ENCODE peak calls at places on chromosomes 6 and 20, in seven cellular contexts. I is heart right ventricle, O is PC-9, Z is cardiac fibroblast, L is A549, T is AG10803, R is cardiac muscle cell. E is an unnamed sample.

GRCh38 chr6:126764104-126764503 is 354.4 kb upstream of the RSPO3 start:
- DNase-seq in I (no peak), O (no peak), Z (no peak), L (no peak), T (no peak), R (no peak), E (no peak)

GRCh38 chr6:56842602-56843475 is 112.1 kb upstream of the BEND6 start:
- DNase-seq in I (peak), O (peak), Z (peak), L (no peak), T (peak), R (peak), E (peak)

GRCh38 chr6:39102024-39102820 is 12.8 kb downstream of the SAYSD1 start:
- DNase-seq in I (no peak), O (no peak), Z (peak), L (no peak), T (peak), R (peak), E (no peak)

GRCh38 chr6:25449774-25450173 is 170.6 kb downstream of the CARMIL1 start:
- DNase-seq in I (no peak), O (no peak), Z (no peak), L (no peak), T (no peak), R (peak), E (no peak)

GRCh38 chr6:12331951-12332749 is 42.0 kb downstream of the EDN1 start:
- DNase-seq in I (no peak), O (no peak), Z (peak), L (peak), T (peak), R (no peak), E (peak)

GRCh38 chr20:36854343-36855240 is 21.3 kb upstream of the TLDC2 start:
- DNase-seq in I (peak), O (no peak), Z (no peak), L (no peak), T (no peak), R (no peak), E (peak)

GRCh38 chr6:157292202-157292601 is 31.1 kb downstream of the TMEM242 start:
- DNase-seq in I (no peak), O (no peak), Z (no peak), L (no peak), T (no peak), R (no peak), E (no peak)

GRCh38 chr6:28135393-28135792 is 6.3 kb upstream of the ZKSCAN8 start:
- DNase-seq in I (no peak), O (no peak), Z (no peak), L (no peak), T (no peak), R (no peak), E (no peak)

GRCh38 chr6:19137419-19138035 is 699.6 kb upstream of the ID4 start:
- DNase-seq in I (no peak), O (no peak), Z (no peak), L (no peak), T (no peak), R (no peak), E (no peak)

GRCh38 chr6:104596091-104596490 is 263.6 kb downstream of the HACE1 start:
- DNase-seq in I (no peak), O (no peak), Z (no peak), L (no peak), T (no peak), R (no peak), E (no peak)

GRCh38 chr20:52242237-52243230 is 51.0 kb upstream of the ZFP64 start:
- DNase-seq in I (no peak), O (no peak), Z (peak), L (peak), T (peak), R (peak), E (no peak)

GRCh38 chr20:5024103-5024502 is 22.8 kb upstream of the SLC23A2 start:
- DNase-seq in I (no peak), O (no peak), Z (peak), L (no peak), T (no peak), R (no peak), E (no peak)

GRCh38 chr6:25900843-25901242 is 26.8 kb upstream of the SLC17A3 start:
- DNase-seq in I (no peak), O (no peak), Z (no peak), L (no peak), T (no peak), R (no peak), E (no peak)

GRCh38 chr20:63025534-63026331 is 19.0 kb upstream of the BHLHE23 start:
- DNase-seq in I (no peak), O (no peak), Z (peak), L (no peak), T (peak), R (no peak), E (no peak)

GRCh38 chr6:55726144-55726543 is 147.2 kb upstream of the HMGCLL1 start:
- DNase-seq in I (no peak), O (peak), Z (no peak), L (no peak), T (no peak), R (no peak), E (no peak)

GRCh38 chr20:43982016-43982415 is 67.4 kb downstream of the TOX2 start:
- DNase-seq in I (no peak), O (no peak), Z (no peak), L (no peak), T (no peak), R (no peak), E (no peak)

GRCh38 chr6:138410972-138411667 is 7.1 kb downstream of the HEBP2 start:
- DNase-seq in I (no peak), O (peak), Z (peak), L (no peak), T (no peak), R (no peak), E (no peak)

GRCh38 chr6:167840160-167840525 is 13.4 kb downstream of the AFDN start:
- DNase-seq in I (no peak), O (no peak), Z (no peak), L (no peak), T (no peak), R (no peak), E (no peak)

GRCh38 chr6:166780284-166780683 is 153.2 kb upstream of the RPS6KA2 start:
- DNase-seq in I (no peak), O (no peak), Z (no peak), L (no peak), T (no peak), R (no peak), E (no peak)

GRCh38 chr6:50891290-50891689 is 72.6 kb downstream of the TFAP2B start:
- DNase-seq in I (no peak), O (no peak), Z (no peak), L (no peak), T (no peak), R (no peak), E (no peak)

GRCh38 chr6:13615802-13616140 is 636 bp downstream of the NOL7 start:
- DNase-seq in I (peak), O (peak), Z (no peak), L (peak), T (peak), R (peak), E (peak)

GRCh38 chr20:19986419-19986818 is 30.7 kb upstream of the NAA20 start:
- DNase-seq in I (no peak), O (no peak), Z (peak), L (peak), T (peak), R (no peak), E (no peak)

GRCh38 chr6:138289739-138290138 is 71.4 kb upstream of the PBOV1 start:
- DNase-seq in I (no peak), O (peak), Z (no peak), L (peak), T (no peak), R (peak), E (peak)

GRCh38 chr20:59745201-59745600 is 140.9 kb downstream of the PHACTR3 start:
- DNase-seq in I (no peak), O (no peak), Z (no peak), L (no peak), T (no peak), R (no peak), E (no peak)

GRCh38 chr6:3884007-3884745 is 35.0 kb downstream of the FAM50B start:
- DNase-seq in I (no peak), O (peak), Z (peak), L (peak), T (peak), R (no peak), E (no peak)

GRCh38 chr6:36848658-36849441 is 9.6 kb upstream of the CPNE5 start:
- DNase-seq in I (peak), O (peak), Z (no peak), L (no peak), T (no peak), R (peak), E (peak)

DNA sequence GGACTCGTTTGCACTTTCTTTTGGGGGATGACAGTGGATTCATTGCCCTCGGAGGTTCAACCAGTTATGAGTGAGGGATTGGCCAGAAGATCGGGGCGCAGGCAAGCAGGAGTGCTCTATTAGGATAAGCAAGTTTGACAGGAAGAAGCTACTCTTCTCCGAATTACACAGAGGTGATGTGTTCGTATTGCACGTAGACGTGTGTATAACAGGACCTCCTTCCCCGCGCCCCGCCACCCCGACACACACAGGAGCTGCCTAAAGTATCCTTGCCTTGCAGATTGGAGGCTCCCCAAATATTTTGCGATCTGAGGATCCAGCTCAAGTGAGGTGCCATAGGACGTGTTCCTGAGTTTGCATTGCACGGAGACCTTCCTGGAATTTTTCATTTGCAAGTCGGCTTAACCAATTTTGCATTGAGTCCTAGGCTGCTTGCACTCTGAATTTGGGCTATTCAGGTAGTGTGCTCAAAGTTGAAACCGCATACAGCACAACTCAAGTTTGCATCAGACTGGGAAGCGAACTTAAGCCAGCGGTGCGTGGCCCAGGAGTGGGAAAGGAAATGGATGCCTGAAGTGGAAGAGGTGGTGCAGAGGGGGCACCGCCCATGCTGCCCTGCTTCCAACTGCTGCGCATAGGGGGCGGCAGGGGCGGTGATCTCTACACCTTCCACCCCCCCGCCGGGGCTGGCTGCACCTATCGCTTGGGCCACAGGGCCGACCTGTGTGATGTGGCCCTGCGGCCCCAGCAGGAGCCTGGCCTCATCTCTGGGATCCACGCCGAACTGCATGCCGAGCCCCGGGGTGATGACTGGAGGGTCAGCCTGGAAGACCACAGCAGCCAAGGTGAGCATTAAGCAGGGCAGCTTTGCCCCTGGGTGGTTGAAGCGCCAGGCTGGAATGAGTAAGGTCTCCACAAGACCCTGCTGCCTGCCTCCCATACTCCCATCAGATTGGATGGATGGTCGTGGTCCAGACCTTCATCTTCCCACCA is 770 bp downstream of the TCF19 start:
- DNase-seq in I (no peak), O (no peak), Z (peak), L (peak), T (peak), R (no peak), E (peak)
- TF ChIP-seq CTCF in I (no peak), O (no peak), Z (peak), L (no peak), T (peak), R (no peak), E (peak)

DNA sequence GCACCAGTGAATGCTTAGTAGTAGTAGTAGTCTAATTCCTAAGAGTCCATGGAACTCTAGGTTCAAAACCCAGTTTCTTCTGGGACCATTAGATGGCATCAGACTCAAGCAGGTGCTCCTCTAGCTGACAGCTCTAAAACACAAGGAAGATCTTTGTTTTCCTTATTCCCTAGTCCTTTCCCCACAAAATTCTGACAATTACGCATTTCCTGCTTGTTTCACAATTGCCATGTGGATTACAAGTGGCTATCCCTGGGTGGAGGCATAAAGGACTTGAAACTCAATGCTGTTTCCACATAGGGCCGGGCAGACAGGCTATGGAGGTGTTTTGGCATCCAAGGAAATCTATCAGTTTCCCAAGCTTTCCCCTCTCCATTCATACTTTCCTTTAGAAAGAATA is 9.2 kb upstream of the HLA-DOB start:
- DNase-seq in I (no peak), O (no peak), Z (peak), L (no peak), T (peak), R (peak), E (peak)
- TF ChIP-seq CTCF in I (peak), O (peak), Z (peak), L (peak), T (peak), R (peak), E (peak)

DNA sequence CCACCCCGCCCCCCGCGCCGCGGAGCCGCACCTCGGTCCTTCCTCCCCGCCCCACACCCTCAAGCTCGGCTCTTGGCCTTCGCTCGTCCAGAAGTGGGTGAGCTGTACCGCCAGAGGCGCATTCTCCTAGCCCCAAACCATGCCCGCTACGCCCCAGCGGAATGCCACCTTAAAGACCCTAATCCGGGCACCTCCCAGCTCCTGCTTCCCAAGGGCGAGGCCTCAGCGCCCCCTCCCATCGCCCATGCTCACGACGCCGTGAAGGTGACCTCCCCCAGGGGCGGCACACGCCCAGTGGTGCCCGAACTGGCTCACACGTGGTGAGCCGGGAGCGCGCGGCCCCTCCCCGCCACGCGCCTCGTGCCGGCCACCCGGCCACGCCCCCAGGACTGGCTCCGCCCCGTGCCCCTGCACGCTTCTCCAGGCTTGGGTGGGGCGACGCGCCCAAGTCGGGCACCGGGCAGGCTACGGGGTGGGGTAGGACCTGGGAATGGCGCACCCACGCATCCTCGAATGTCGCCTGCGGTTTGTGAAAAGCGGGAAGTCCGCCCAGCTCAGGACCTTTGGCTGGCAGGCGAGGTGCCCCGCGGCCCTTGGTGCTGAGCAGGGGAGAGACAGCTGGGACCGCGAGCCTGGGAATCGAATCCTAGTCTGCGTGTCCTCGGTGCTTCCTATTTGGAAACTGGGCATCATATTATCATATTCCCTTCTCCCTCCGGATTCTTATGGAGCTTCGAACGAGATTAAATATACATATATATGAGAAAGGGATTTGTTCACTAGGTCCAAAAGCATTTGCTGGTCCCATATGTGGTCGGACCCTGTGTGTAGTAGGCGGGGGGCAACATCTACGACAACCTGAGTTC is 942 bp upstream of the SOX12 start:
- DNase-seq in I (peak), O (peak), Z (peak), L (peak), T (peak), R (peak), E (peak)
- TF ChIP-seq CTCF in I (peak), O (no peak), Z (peak), L (no peak), T (peak), R (peak), E (no peak)

DNA sequence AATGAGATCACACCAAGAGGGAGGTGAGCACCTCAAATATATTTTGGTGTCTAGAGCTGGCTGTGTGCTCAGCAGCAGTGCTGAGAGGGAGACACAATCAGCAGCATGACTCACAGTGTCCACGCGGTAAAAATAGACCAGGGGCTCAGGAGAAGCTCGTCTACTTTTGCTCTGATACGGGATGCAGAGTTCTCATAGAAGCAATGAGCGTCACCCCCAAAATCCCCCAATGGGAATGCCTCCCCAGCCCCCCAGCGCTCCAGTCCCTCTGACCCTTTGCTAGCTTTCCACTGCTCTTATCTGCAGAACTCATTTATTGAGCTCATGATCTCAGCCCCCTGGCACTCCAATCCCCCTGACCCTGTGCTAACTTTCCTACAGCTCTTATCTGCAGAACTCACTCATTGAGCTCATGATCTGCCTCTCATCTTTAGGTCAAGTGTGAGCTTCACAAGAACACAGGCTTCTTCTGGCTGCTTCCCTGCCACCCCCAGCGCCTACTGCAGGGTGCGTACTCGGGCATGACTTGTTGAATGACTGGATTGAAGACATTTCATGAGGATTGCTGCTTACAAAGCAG is 34.0 kb downstream of the SYNDIG1 start:
- DNase-seq in I (peak), O (no peak), Z (peak), L (no peak), T (peak), R (peak), E (no peak)
- TF ChIP-seq CTCF in I (peak), O (no peak), Z (peak), L (no peak), T (no peak), R (no peak), E (no peak)

GRCh38 chr20:458766-459165 is 3.6 kb downstream of the TBC1D20 start:
- DNase-seq in I (no peak), O (no peak), Z (no peak), L (no peak), T (no peak), R (no peak), E (no peak)

GRCh38 chr20:461254-462198 is 807 bp downstream of the TBC1D20 start:
- DNase-seq in I (peak), O (peak), Z (peak), L (peak), T (peak), R (peak), E (peak)

GRCh38 chr20:460180-460579 is 2.2 kb downstream of the TBC1D20 start:
- DNase-seq in I (no peak), O (no peak), Z (no peak), L (no peak), T (no peak), R (no peak), E (no peak)

GRCh38 chr20:460707-461106 is 1.6 kb downstream of the TBC1D20 start:
- DNase-seq in I (no peak), O (no peak), Z (peak), L (peak), T (peak), R (no peak), E (no peak)

GRCh38 chr20:462199-462991 is at the start of gene TBC1D20:
- DNase-seq in I (peak), O (peak), Z (peak), L (peak), T (peak), R (peak), E (peak)
- TF ChIP-seq CTCF in I (peak), O (no peak), Z (peak), L (peak), T (peak), R (peak), E (no peak)

GRCh38 chr20:17808782-17809181 is 109.0 kb downstream of the BANF2 start:
- DNase-seq in I (no peak), O (no peak), Z (no peak), L (no peak), T (no peak), R (no peak), E (no peak)

GRCh38 chr20:17806107-17806506 is 106.3 kb downstream of the BANF2 start:
- DNase-seq in I (no peak), O (no peak), Z (no peak), L (no peak), T (no peak), R (no peak), E (no peak)

GRCh38 chr20:17808357-17808756 is 108.6 kb downstream of the BANF2 start:
- DNase-seq in I (peak), O (no peak), Z (peak), L (no peak), T (peak), R (peak), E (no peak)

GRCh38 chr20:17806739-17807441 is 107.1 kb downstream of the BANF2 start:
- DNase-seq in I (peak), O (no peak), Z (peak), L (no peak), T (peak), R (peak), E (no peak)

GRCh38 chr20:17807670-17808069 is 107.9 kb downstream of the BANF2 start:
- DNase-seq in I (no peak), O (no peak), Z (peak), L (no peak), T (peak), R (no peak), E (no peak)
- TF ChIP-seq CTCF in I (no peak), O (no peak), Z (no peak), L (no peak), T (no peak), R (no peak), E (no peak)

DNA sequence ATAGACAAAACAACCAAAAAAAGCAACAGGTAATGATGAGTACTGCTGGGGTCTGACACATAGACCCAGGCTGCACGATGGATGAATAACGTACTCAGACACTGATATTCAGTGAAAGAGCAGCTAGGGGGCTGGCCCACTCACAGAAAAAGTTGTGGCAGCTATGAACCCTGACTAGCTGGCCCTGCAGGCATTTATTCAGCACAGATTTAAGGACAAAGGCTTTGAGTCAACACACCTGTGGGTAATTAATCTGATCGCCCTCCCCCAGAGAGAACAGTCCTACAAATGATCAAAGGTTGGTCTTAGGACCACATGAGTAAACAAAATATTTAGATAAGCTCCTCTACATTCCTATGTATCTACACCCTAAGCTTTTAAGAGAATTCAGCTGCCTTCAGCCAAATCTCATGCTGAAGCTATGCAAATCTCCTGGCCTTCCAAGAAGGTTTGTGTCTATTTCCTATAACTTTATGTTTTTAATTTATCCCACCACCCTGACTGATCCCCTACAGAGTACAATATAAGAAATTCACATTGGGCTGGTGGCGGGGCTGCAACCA is 81.7 kb upstream of the NXT1 start:
- DNase-seq in I (no peak), O (no peak), Z (peak), L (no peak), T (no peak), R (no peak), E (no peak)
- TF ChIP-seq CTCF in I (no peak), O (no peak), Z (no peak), L (no peak), T (no peak), R (no peak), E (no peak)